ENCODE peak calls at places on chromosomes 13 and 19, in six cellular contexts. S is HCT116, Y is body of pancreas, U is ovary, P is epithelial cell of prostate, E is colonic mucosa. A is an unnamed sample.

GRCh38 chr19:54473071-54473941 is at the start of gene CDC42EP5:
- DNase-seq in S (no peak), U (peak), E (peak), Y (peak), P (no peak), A (peak)

GRCh38 chr19:14804755-14805154 is 26.4 kb upstream of the ADGRE2 start:
- DNase-seq in P (no peak), S (no peak), Y (no peak), E (no peak), U (no peak), A (no peak)

GRCh38 chr13:113596321-113597200 is 12.0 kb downstream of the TFDP1 start:
- DNase-seq in S (no peak), Y (peak), E (no peak), U (peak), P (no peak), A (no peak)

GRCh38 chr13:98368019-98368418 is 190.9 kb upstream of the RNF113B start:
- DNase-seq in P (no peak), Y (no peak), U (no peak), S (no peak), E (no peak), A (no peak)

GRCh38 chr13:49300716-49301589 is 53.2 kb downstream of the CDADC1 start:
- DNase-seq in Y (peak), U (peak), P (peak), E (peak), S (peak), A (peak)

GRCh38 chr13:29483211-29483610 is 112.3 kb downstream of the SLC7A1 start:
- DNase-seq in Y (peak), E (no peak), P (no peak), U (no peak), S (no peak), A (no peak)

GRCh38 chr19:17775245-17775927 is 19.6 kb upstream of the B3GNT3 start:
- DNase-seq in Y (peak), E (peak), S (no peak), P (no peak), U (no peak), A (no peak)

GRCh38 chr13:62687727-62688126 is 1272.1 kb upstream of the PCDH20 start:
- DNase-seq in U (no peak), P (no peak), E (no peak), S (no peak), Y (no peak), A (no peak)

GRCh38 chr13:84098273-84098672 is 216.0 kb upstream of the SLITRK1 start:
- DNase-seq in E (no peak), P (no peak), U (no peak), Y (no peak), S (no peak), A (no peak)

GRCh38 chr13:106915146-106915545 is 347.2 kb upstream of the ARGLU1 start:
- DNase-seq in Y (no peak), E (no peak), U (no peak), P (no peak), S (no peak), A (no peak)

GRCh38 chr19:16660763-16661479 is at the start of gene TMEM38A:
- DNase-seq in Y (peak), S (no peak), U (peak), E (peak), P (no peak), A (no peak)

GRCh38 chr13:113964251-113964995 is 9.5 kb downstream of the C13orf46 start:
- DNase-seq in Y (no peak), E (no peak), S (no peak), U (no peak), P (no peak), A (no peak)

GRCh38 chr19:34366670-34367423 is 1.9 kb downstream of the GPI start:
- DNase-seq in S (no peak), P (no peak), Y (no peak), U (peak), E (peak), A (no peak)

GRCh38 chr19:48393196-48393558 is 291 bp upstream of the GRIN2D start:
- DNase-seq in E (no peak), U (no peak), S (no peak), Y (no peak), P (no peak), A (no peak)

GRCh38 chr13:97030705-97031452 is 36.6 kb upstream of the OXGR1 start:
- DNase-seq in S (peak), P (no peak), U (no peak), E (no peak), Y (no peak), A (peak)

GRCh38 chr19:16095071-16095571 is 16.6 kb upstream of the RAB8A start:
- DNase-seq in P (no peak), E (no peak), U (no peak), Y (no peak), S (no peak), A (no peak)

GRCh38 chr19:11005521-11005920 is 44.7 kb downstream of the SMARCA4 start:
- DNase-seq in Y (no peak), S (no peak), U (no peak), P (no peak), E (no peak), A (no peak)

GRCh38 chr19:17784201-17785008 is 10.5 kb upstream of the B3GNT3 start:
- DNase-seq in S (no peak), U (peak), E (peak), Y (peak), P (no peak), A (peak)

GRCh38 chr19:15378529-15379082 is 981 bp downstream of the AKAP8 start:
- DNase-seq in P (no peak), U (no peak), S (no peak), Y (peak), E (peak), A (peak)

GRCh38 chr13:28000567-28000966 is 12.1 kb upstream of the URAD start:
- DNase-seq in Y (no peak), U (no peak), E (no peak), P (no peak), S (no peak), A (no peak)

DNA sequence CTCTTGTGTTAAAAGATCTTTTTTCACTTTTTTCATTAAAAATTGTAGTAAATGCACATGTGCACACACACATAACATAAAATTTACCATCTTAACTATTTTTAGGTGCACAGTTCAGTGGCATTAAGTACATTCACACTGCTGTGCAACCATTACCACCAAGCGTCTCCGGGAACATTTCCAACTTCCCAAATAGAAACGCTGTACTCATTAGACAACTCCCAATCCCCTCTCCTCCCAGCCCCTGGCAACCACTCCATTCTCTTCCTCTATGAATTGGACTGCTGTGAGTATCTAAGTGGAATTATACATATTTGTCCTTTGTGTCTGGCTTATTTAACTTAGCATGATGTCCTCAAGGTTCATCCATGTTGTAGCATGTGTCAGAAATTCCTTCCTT is 11.6 kb downstream of the GJB2 start:
- DNase-seq in U (no peak), E (no peak), S (no peak), Y (no peak), P (no peak), A (no peak)
- H3K27ac ChIP-seq in U (no peak), E (no peak), S (no peak), Y (no peak), P (no peak), A (no peak)

GRCh38 chr13:36414461-36414860 is 17.8 kb upstream of the CCNA1 start:
- DNase-seq in Y (no peak), E (no peak), P (no peak), S (no peak), U (no peak), A (no peak)

GRCh38 chr13:36421447-36421846 is 10.8 kb upstream of the CCNA1 start:
- DNase-seq in U (no peak), E (no peak), P (peak), Y (no peak), S (no peak), A (no peak)

GRCh38 chr13:36417328-36417727 is 15.0 kb upstream of the CCNA1 start:
- DNase-seq in P (no peak), U (no peak), S (no peak), Y (no peak), E (no peak), A (no peak)

GRCh38 chr13:36420437-36420891 is 11.8 kb upstream of the CCNA1 start:
- DNase-seq in P (no peak), Y (peak), E (peak), S (peak), U (peak), A (no peak)

DNA sequence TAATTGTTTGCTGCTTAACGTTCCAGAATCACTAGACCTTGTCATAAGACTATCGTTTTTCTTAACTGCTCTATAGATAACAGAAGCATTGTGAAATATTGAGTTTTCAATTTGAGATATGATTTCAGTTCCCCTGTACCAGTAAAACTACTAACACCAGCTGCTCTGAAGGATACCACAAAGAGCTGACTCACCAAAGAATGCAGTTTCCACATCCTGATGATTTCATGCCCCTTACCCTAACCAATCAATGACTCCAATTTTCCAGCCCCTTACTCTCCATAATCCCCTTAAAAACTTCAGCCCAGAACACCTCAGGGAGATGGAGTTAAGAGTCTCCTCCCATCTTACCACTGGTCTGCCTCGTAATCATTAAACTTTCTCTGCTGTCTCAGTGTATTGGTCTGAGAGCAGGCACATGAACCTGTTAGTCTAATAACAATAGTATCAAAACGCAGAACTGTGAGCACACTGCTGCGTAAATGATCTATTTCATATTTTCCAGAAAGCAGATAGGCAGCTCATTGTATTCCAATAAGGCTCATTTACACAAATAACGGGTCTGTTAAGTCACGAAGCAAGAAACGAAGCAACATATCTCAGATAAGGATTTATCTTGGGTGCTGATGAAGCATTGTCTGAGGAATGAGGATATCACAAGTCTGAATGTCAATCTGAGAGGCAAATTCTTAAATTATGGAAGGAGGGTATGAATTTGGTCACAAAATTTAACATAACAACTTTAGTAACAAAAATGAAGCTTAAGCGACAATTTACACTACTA is 14.1 kb upstream of the CCNA1 start:
- DNase-seq in P (no peak), E (no peak), U (no peak), Y (no peak), S (no peak), A (no peak)
- H3K27ac ChIP-seq in P (peak), E (no peak), U (no peak), Y (no peak), S (no peak), A (no peak)

GRCh38 chr19:9674669-9675357 is at the start of gene ZNF562:
- DNase-seq in S (peak), E (peak), U (peak), Y (peak), P (peak), A (peak)

GRCh38 chr19:9672893-9673292 is 2.0 kb downstream of the ZNF562 start:
- DNase-seq in E (no peak), S (no peak), P (no peak), U (no peak), Y (no peak), A (no peak)

GRCh38 chr19:9668544-9668943 is 6.4 kb downstream of the ZNF562 start:
- DNase-seq in E (no peak), U (no peak), S (no peak), Y (no peak), P (no peak), A (no peak)

GRCh38 chr19:9671654-9672053 is 3.2 kb downstream of the ZNF562 start:
- DNase-seq in Y (no peak), P (no peak), S (no peak), U (no peak), E (no peak), A (no peak)

DNA sequence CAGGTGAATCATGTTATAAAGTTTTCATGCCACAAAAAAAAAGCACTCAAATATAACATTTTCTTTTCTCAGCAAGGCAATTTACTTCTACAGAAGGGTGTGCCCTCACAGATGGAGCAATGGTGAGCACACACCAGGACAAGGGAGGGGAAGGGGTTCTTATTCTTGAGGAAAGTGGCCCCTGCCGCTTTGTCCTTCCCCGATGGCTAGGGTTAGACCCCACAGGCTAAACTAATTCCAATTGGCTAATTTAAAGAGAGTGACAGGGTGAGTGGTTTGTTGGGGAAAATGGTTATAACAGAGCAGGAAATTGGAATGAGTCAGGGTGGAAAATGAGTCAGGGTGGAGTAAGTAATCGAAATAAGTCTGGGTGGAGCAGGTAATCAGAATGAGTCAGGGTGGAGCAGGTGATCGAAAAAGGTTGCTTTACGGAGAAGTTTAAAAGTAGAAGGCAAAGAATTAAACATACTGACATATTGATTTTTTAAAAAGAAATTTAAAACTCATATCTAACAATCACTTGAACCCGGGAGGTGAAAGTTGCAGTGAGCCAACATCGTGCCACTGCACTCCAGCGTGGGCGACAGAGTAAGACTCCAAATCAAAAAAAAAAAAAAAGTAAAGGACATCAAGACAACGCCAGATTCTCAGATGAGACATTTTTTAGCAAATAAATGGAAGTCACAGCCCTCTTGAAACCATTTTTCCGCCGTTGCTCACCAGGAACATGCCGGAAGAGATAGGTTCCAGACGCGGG is 810 bp downstream of the ZNF562 start:
- DNase-seq in P (peak), S (peak), U (no peak), E (peak), Y (no peak), A (peak)
- H3K27ac ChIP-seq in P (peak), S (peak), U (peak), E (peak), Y (peak), A (peak)

GRCh38 chr19:1441677-1442438 is 3.7 kb downstream of the RPS15 start:
- DNase-seq in S (no peak), E (no peak), U (no peak), P (no peak), Y (no peak), A (no peak)

GRCh38 chr19:1438933-1439358 is 750 bp downstream of the RPS15 start:
- DNase-seq in P (no peak), U (no peak), S (no peak), Y (no peak), E (no peak), A (no peak)

GRCh38 chr19:1441022-1441426 is 2.8 kb downstream of the RPS15 start:
- DNase-seq in Y (no peak), S (no peak), P (no peak), U (no peak), E (no peak), A (no peak)

GRCh38 chr19:1438035-1438932 is at the start of gene RPS15:
- DNase-seq in U (peak), S (peak), P (peak), E (peak), Y (peak), A (peak)

DNA sequence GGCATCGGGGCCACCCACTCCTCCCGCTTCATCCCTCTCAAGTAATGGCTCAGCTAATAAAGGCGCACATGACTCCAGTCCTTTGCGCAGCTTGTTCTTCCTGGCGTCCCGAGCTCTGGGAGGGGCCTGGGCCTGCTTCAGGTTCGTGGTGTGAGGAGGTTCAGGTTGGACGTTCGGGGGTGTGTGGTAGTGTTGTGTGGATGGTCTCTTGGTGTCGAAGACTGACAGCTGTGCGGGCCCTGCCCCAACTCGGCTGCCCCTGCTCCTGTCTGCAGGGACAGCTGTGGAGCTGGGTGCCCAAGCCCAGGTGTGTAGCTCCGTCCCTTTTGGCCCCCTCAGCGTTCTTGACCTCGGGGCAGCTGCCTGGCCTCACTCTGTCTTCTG is 2.2 kb downstream of the RPS15 start:
- DNase-seq in S (no peak), E (no peak), Y (no peak), P (no peak), U (no peak), A (no peak)
- H3K27ac ChIP-seq in S (peak), E (no peak), Y (no peak), P (no peak), U (no peak), A (no peak)

DNA sequence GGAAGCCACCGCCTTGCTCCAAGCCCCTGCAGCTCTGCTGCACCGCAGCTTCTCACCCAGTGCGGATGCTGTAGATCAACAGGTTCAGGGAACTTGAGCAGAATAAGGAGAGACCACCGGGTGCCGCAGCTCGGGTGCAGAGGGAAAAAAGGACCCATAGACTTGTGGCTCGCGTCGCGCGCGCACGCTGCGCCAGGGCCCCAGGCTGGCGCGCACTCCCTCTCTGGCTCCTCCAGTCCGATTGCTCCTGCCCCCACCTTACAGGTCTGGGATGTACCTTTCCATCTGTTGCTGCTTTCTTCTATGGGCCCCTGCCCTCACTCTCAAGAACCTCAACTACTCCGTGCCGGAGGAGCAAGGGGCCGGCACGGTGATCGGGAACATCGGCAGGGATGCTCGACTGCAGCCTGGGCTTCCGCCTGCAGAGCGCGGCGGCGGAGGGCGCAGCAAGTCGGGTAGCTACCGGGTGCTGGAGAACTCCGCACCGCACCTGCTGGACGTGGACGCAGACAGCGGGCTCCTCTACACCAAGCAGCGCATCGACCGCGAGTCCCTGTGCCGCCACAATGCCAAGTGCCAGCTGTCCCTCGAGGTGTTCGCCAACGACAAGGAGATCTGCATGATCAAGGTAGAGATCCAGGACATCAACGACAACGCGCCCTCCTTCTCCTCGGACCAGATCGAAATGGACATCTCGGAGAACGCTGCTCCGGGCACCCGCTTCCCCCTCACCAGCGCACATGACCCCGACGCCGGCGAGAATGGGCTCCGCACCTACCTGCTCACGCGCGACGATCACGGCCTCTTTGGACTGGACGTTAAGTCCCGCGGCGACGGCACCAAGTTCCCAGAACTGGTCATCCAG is 964 bp downstream of the PCDH17 start:
- DNase-seq in S (no peak), P (no peak), U (no peak), E (no peak), Y (peak), A (peak)
- H3K27ac ChIP-seq in S (no peak), P (no peak), U (no peak), E (no peak), Y (peak), A (no peak)